ENCODE peak calls at places on chromosomes 12 and 14, in eight cellular contexts. Y, G, I, O, Q, D, X and S are unnamed samples.
A peak's percentile ranks its signal among the peaks of the same experiment; 100 is the strongest.

GRCh38 chr12:120711411-120711810 is 1.2 kb downstream of the UNC119B start:
- DNase-seq in Y (no peak), G (no peak), I (no peak), O (no peak), Q (no peak), D (peak; percentile 21), X (no peak), S (no peak)

GRCh38 chr12:45583011-45583657 is 146.4 kb upstream of the ARID2 start:
- DNase-seq in Y (no peak), G (no peak), I (no peak), O (no peak), Q (no peak), D (peak; percentile 33), X (no peak), S (no peak)

GRCh38 chr14:67575684-67576083 is 24.4 kb downstream of the PIGH start:
- DNase-seq in Y (no peak), G (no peak), I (no peak), O (no peak), Q (no peak), D (no peak), X (no peak), S (no peak)

GRCh38 chr14:23577004-23577681 is 1.4 kb downstream of the JPH4 start:
- DNase-seq in Y (peak; percentile 52), G (no peak), I (peak; percentile 66), O (no peak), Q (no peak), D (peak; percentile 92), X (no peak), S (no peak)

GRCh38 chr12:4157122-4157521 is 116.4 kb upstream of the CCND2 start:
- DNase-seq in Y (no peak), G (no peak), I (peak; percentile 53), O (no peak), Q (no peak), D (no peak), X (no peak), S (no peak)

GRCh38 chr12:88940854-88941253 is 360.6 kb upstream of the KITLG start:
- DNase-seq in Y (no peak), G (no peak), I (no peak), O (no peak), Q (no peak), D (no peak), X (no peak), S (no peak)

GRCh38 chr12:31589896-31590729 is 823 bp downstream of the DENND5B start:
- DNase-seq in Y (peak; percentile 76), G (peak; percentile 12), I (peak; percentile 92), O (peak; percentile 24), Q (no peak), D (peak; percentile 83), X (no peak), S (no peak)

GRCh38 chr12:66491812-66492361 is 187.0 kb downstream of the GRIP1 start:
- DNase-seq in Y (no peak), G (no peak), I (no peak), O (no peak), Q (no peak), D (no peak), X (no peak), S (no peak)

GRCh38 chr14:63840981-63841380 is 11.8 kb upstream of the SYNE2 start:
- DNase-seq in Y (no peak), G (no peak), I (no peak), O (no peak), Q (peak; percentile 21), D (no peak), X (peak; percentile 49), S (no peak)

GRCh38 chr14:92144708-92145107 is 22.9 kb downstream of the CPSF2 start:
- DNase-seq in Y (no peak), G (no peak), I (no peak), O (no peak), Q (no peak), D (no peak), X (no peak), S (no peak)

GRCh38 chr14:94545131-94545841 is 16.0 kb upstream of the SERPINA4 start:
- DNase-seq in Y (no peak), G (no peak), I (no peak), O (no peak), Q (no peak), D (no peak), X (no peak), S (no peak)

GRCh38 chr14:81710232-81710845 is 176.7 kb upstream of the SEL1L start:
- DNase-seq in Y (peak; percentile 62), G (peak; percentile 26), I (no peak), O (no peak), Q (no peak), D (peak; percentile 8), X (no peak), S (no peak)

GRCh38 chr12:34292736-34293625 is 270.7 kb downstream of the ALG10 start:
- DNase-seq in Y (no peak), G (no peak), I (peak; percentile 44), O (no peak), Q (no peak), D (no peak), X (no peak), S (no peak)

GRCh38 chr14:58584383-58584782 is 53.4 kb upstream of the DACT1 start:
- DNase-seq in Y (no peak), G (no peak), I (no peak), O (no peak), Q (no peak), D (no peak), X (no peak), S (no peak)

GRCh38 chr12:117622741-117623140 is 261.3 kb upstream of the NOS1 start:
- DNase-seq in Y (no peak), G (no peak), I (no peak), O (no peak), Q (no peak), D (no peak), X (no peak), S (no peak)

GRCh38 chr12:2236501-2237294 is 183.9 kb downstream of the CACNA1C start:
- DNase-seq in Y (no peak), G (no peak), I (no peak), O (no peak), Q (no peak), D (peak; percentile 62), X (no peak), S (no peak)

GRCh38 chr14:30223385-30223785 is 295.7 kb upstream of the PRKD1 start:
- DNase-seq in Y (no peak), G (no peak), I (peak; percentile 91), O (no peak), Q (no peak), D (no peak), X (no peak), S (no peak)

GRCh38 chr12:77667101-77667500 is 163.6 kb upstream of the NAV3 start:
- DNase-seq in Y (no peak), G (no peak), I (peak; percentile 94), O (no peak), Q (no peak), D (no peak), X (no peak), S (no peak)

GRCh38 chr12:27025116-27025515 is 2.8 kb downstream of the MED21 start:
- DNase-seq in Y (no peak), G (no peak), I (no peak), O (no peak), Q (no peak), D (no peak), X (no peak), S (no peak)

GRCh38 chr14:95045255-95045701 is 112.1 kb downstream of the DICER1 start:
- DNase-seq in Y (no peak), G (no peak), I (no peak), O (no peak), Q (no peak), D (no peak), X (no peak), S (no peak)

GRCh38 chr12:95820096-95820703 is 29.6 kb upstream of the NTN4 start:
- DNase-seq in Y (peak; percentile 68), G (peak; percentile 4), I (no peak), O (no peak), Q (no peak), D (peak; percentile 65), X (no peak), S (no peak)

GRCh38 chr12:78187741-78188140 is 357.0 kb downstream of the NAV3 start:
- DNase-seq in Y (no peak), G (no peak), I (no peak), O (no peak), Q (no peak), D (no peak), X (no peak), S (no peak)

GRCh38 chr14:103558071-103558882 is 4.2 kb downstream of the BAG5 start:
- DNase-seq in Y (no peak), G (no peak), I (peak; percentile 49), O (peak; percentile 88), Q (no peak), D (no peak), X (no peak), S (no peak)